ENCODE peak calls at places on chromosomes 7 and 10, in four cellular contexts. E, U, Z and D are unnamed samples.

GRCh38 chr10:96502561-96503267 is 11.0 kb downstream of the TLL2 start:
- DNase-seq in E (no peak), U (no peak), Z (no peak), D (no peak)

GRCh38 chr7:106346678-106347217 is 62.0 kb upstream of the NAMPT start:
- DNase-seq in E (no peak), U (no peak), Z (peak), D (no peak)

GRCh38 chr7:100360102-100360607 is 2.2 kb downstream of the PILRB start:
- DNase-seq in E (no peak), U (no peak), Z (no peak), D (no peak)

GRCh38 chr7:99143522-99143852 is 421 bp downstream of the SMURF1 start:
- DNase-seq in E (no peak), U (no peak), Z (no peak), D (no peak)

GRCh38 chr7:10038351-10038750 is 935.3 kb upstream of the PHF14 start:
- DNase-seq in E (no peak), U (no peak), Z (no peak), D (no peak)

GRCh38 chr7:85234746-85235145 is 47.9 kb upstream of the SEMA3D start:
- DNase-seq in E (no peak), U (no peak), Z (no peak), D (no peak)

GRCh38 chr10:21675157-21675796 is 141.2 kb downstream of the MLLT10 start:
- DNase-seq in E (peak), U (no peak), Z (peak), D (no peak)

GRCh38 chr10:77560471-77560870 is 77.1 kb downstream of the KCNMA1 start:
- DNase-seq in E (no peak), U (no peak), Z (no peak), D (no peak)

GRCh38 chr10:8279598-8279997 is 225.1 kb downstream of the GATA3 start:
- DNase-seq in E (no peak), U (no peak), Z (no peak), D (no peak)

GRCh38 chr10:48764486-48764885 is 79.8 kb downstream of the WDFY4 start:
- DNase-seq in E (no peak), U (no peak), Z (no peak), D (no peak)

GRCh38 chr10:61262486-61263261 is 190.5 kb downstream of the TMEM26 start:
- DNase-seq in E (no peak), U (no peak), Z (no peak), D (no peak)

GRCh38 chr10:3622845-3623621 is 162.0 kb downstream of the KLF6 start:
- DNase-seq in E (no peak), U (no peak), Z (no peak), D (no peak)

GRCh38 chr10:21526184-21526951 is 886 bp upstream of the SKIDA1 start:
- DNase-seq in E (peak), U (peak), Z (peak), D (peak)

GRCh38 chr7:96657347-96658010 is 52.2 kb downstream of the SEM1 start:
- DNase-seq in E (no peak), U (no peak), Z (no peak), D (no peak)

GRCh38 chr10:19929466-19930140 is 113.4 kb downstream of the PLXDC2 start:
- DNase-seq in E (no peak), U (no peak), Z (no peak), D (no peak)

GRCh38 chr7:142508251-142508650 is 241.0 kb upstream of the PRSS1 start:
- DNase-seq in E (peak), U (no peak), Z (no peak), D (no peak)

GRCh38 chr10:88254091-88254490 is 329.0 kb downstream of the RNLS start:
- DNase-seq in E (no peak), U (no peak), Z (no peak), D (peak)

GRCh38 chr10:49610015-49610734 is at the start of gene SLC18A3:
- DNase-seq in E (no peak), U (no peak), Z (no peak), D (no peak)

GRCh38 chr10:59867590-59867989 is 38.8 kb downstream of the CCDC6 start:
- DNase-seq in E (no peak), U (no peak), Z (no peak), D (no peak)

GRCh38 chr7:152902054-152902453 is 142.5 kb downstream of the ACTR3B start:
- DNase-seq in E (no peak), U (no peak), Z (no peak), D (no peak)

GRCh38 chr10:71697938-71698709 is 21.5 kb downstream of the C10orf105 start:
- DNase-seq in E (no peak), U (no peak), Z (peak), D (no peak)

GRCh38 chr10:85177767-85178166 is 849.4 kb downstream of the CCSER2 start:
- DNase-seq in E (no peak), U (no peak), Z (no peak), D (no peak)

GRCh38 chr7:100267648-100268047 is 39.9 kb upstream of the SPDYE3 start:
- DNase-seq in E (no peak), U (no peak), Z (no peak), D (no peak)

GRCh38 chr10:123912466-123913201 is 21.0 kb upstream of the CPXM2 start:
- DNase-seq in E (no peak), U (no peak), Z (no peak), D (no peak)

GRCh38 chr10:13536674-13537366 is 8.0 kb upstream of the BEND7 start:
- DNase-seq in E (peak), U (no peak), Z (no peak), D (no peak)

GRCh38 chr10:70694410-70695179 is 22.3 kb downstream of the ADAMTS14 start:
- DNase-seq in E (no peak), U (no peak), Z (no peak), D (no peak)

GRCh38 chr10:5576780-5577472 is 52.2 kb downstream of the CALML3 start:
- DNase-seq in E (no peak), U (no peak), Z (no peak), D (no peak)

GRCh38 chr7:27640914-27641570 is 21.6 kb downstream of the HIBADH start:
- DNase-seq in E (no peak), U (no peak), Z (no peak), D (no peak)

GRCh38 chr10:28796606-28797512 is 119.5 kb downstream of the BAMBI start:
- DNase-seq in E (no peak), U (peak), Z (no peak), D (no peak)

GRCh38 chr10:103552856-103553742 is 59.6 kb downstream of the NEURL1 start:
- DNase-seq in E (no peak), U (no peak), Z (no peak), D (peak)

GRCh38 chr7:40658731-40659130 is 523.9 kb downstream of the SUGCT start:
- DNase-seq in E (no peak), U (peak), Z (no peak), D (no peak)